ENCODE peak calls at places on chromosomes 13 and 19, in four cellular contexts. L, M, H and G are unnamed samples.

GRCh38 chr19:51737924-51738323 is 13.8 kb downstream of the FPR1 start:
- DNase-seq in L (no peak), M (no peak), H (no peak), G (no peak)

GRCh38 chr19:35055715-35056179 is 14.2 kb downstream of the HPN start:
- DNase-seq in M (peak; percentile 15), H (no peak), L (no peak), G (no peak)

GRCh38 chr19:4660993-4661392 is 9.1 kb downstream of the MYDGF start:
- DNase-seq in L (no peak), H (no peak), M (no peak), G (no peak)

GRCh38 chr19:49347191-49347590 is 12.0 kb downstream of the CD37 start:
- DNase-seq in M (no peak), L (no peak), H (no peak), G (no peak)

GRCh38 chr13:50529154-50529882 is 314.2 kb downstream of the DLEU7 start:
- DNase-seq in L (no peak), M (peak; percentile 83), H (peak; percentile 37), G (no peak)

GRCh38 chr13:49784886-49785570 is 7.5 kb downstream of the KPNA3 start:
- DNase-seq in L (no peak), M (no peak), H (no peak), G (no peak)

GRCh38 chr19:14088634-14089411 is 1.7 kb downstream of the SAMD1 start:
- DNase-seq in H (no peak), M (no peak), L (no peak), G (no peak)

GRCh38 chr19:42246143-42246868 is 3.9 kb upstream of the GSK3A start:
- DNase-seq in M (peak; percentile 64), H (peak; percentile 55), L (no peak), G (no peak)

GRCh38 chr19:926595-927043 is 784 bp downstream of the ARID3A start:
- DNase-seq in L (no peak), H (no peak), M (no peak), G (no peak)

GRCh38 chr19:962683-963385 is 21.3 kb upstream of the WDR18 start:
- DNase-seq in L (no peak), M (no peak), H (no peak), G (no peak)

GRCh38 chr19:35992902-35993765 is 1.9 kb upstream of the SDHAF1 start:
- DNase-seq in M (peak; percentile 71), H (no peak), L (no peak), G (no peak)

GRCh38 chr19:35601971-35602370 is 10.6 kb upstream of the HAUS5 start:
- DNase-seq in M (no peak), H (no peak), L (no peak), G (no peak)

GRCh38 chr19:48186015-48186414 is 15.5 kb downstream of the ZSWIM9 start:
- DNase-seq in H (no peak), M (no peak), L (no peak), G (no peak)

GRCh38 chr13:32314968-32315254 is 252 bp downstream of the ZAR1L start:
- DNase-seq in L (peak; percentile 69), H (no peak), M (peak; percentile 41), G (peak; percentile 66)

GRCh38 chr13:40430234-40430633 is 236.2 kb downstream of the FOXO1 start:
- DNase-seq in H (no peak), M (no peak), L (no peak), G (no peak)

GRCh38 chr19:51131780-51132680 is 7.3 kb downstream of the SIGLEC9 start:
- DNase-seq in M (no peak), H (no peak), L (peak; percentile 27), G (no peak)

GRCh38 chr13:79802389-79803140 is 321.6 kb downstream of the NDFIP2 start:
- DNase-seq in H (no peak), L (no peak), M (no peak), G (no peak)

GRCh38 chr19:35346193-35347052 is 1.3 kb upstream of the FFAR1 start:
- DNase-seq in H (no peak), L (peak; percentile 82), M (no peak), G (peak; percentile 35)

GRCh38 chr19:45171211-45171623 is 6.8 kb downstream of the TRAPPC6A start:
- DNase-seq in L (peak; percentile 54), H (no peak), M (no peak), G (peak; percentile 37)

GRCh38 chr13:98672947-98673545 is 79.4 kb downstream of the SLC15A1 start:
- DNase-seq in M (peak; percentile 61), L (peak; percentile 44), H (no peak), G (peak; percentile 50)

GRCh38 chr19:35585844-35586243 is at the start of gene PMIS2:
- DNase-seq in L (no peak), H (no peak), M (no peak), G (peak; percentile 22)

GRCh38 chr13:35724480-35724879 is 248.0 kb upstream of the MAB21L1 start:
- DNase-seq in M (no peak), L (no peak), H (no peak), G (no peak)

GRCh38 chr19:32318884-32319520 is 26.4 kb upstream of the ZNF507 start:
- DNase-seq in M (no peak), H (no peak), L (no peak), G (no peak)

GRCh38 chr19:7421941-7422744 is 66.7 kb downstream of the PEX11G start:
- DNase-seq in H (no peak), L (no peak), M (peak; percentile 65), G (no peak)

GRCh38 chr19:10566658-10567410 is 1.0 kb upstream of the KRI1 start:
- DNase-seq in M (no peak), L (peak; percentile 72), H (no peak), G (no peak)

DNA sequence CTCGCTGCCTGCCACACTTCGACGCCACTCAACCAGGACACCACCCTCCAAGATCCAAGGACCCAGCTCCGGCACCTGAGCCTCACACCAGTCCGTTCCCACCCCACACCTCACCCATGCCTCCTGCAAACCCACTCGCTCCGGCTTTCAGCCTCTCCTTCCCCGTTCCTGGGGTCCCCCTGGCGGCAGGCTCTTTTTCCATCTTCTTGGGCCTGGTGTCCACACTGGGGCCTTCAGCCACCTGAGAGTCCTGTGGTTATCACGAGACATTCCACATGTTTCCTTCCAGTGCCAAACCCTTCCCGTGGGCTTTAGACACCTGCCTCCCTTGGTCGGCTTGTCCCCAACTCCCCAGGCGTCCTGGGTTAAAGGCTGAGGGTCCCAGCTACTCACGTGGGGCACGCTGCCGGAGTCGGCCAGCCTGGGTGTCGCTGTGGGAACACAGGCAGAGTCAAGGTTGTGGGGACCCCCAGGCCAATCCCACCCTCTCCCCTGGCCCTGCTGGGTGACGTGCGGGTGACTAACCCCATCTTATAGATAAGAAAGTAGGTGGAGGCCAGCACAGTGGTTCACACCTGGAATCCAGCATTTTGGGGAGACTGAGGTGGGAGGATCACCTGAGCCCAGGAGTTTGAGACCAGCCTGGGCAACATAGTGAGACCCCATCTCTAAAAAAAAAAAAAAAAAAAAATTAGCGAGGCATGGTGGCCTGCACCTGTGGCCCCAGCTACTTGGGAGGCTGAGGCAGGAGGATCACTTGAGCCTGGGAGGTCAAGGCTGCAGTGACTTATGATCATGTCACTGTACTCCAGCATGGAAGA is 2.0 kb downstream of the JSRP1 start:
- DNase-seq in M (no peak), L (no peak), H (no peak), G (no peak)
- H3K4me3 ChIP-seq in M (no peak overlapping the region), L (no peak overlapping the region), H (no peak overlapping the region), G (no peak overlapping the region)

DNA sequence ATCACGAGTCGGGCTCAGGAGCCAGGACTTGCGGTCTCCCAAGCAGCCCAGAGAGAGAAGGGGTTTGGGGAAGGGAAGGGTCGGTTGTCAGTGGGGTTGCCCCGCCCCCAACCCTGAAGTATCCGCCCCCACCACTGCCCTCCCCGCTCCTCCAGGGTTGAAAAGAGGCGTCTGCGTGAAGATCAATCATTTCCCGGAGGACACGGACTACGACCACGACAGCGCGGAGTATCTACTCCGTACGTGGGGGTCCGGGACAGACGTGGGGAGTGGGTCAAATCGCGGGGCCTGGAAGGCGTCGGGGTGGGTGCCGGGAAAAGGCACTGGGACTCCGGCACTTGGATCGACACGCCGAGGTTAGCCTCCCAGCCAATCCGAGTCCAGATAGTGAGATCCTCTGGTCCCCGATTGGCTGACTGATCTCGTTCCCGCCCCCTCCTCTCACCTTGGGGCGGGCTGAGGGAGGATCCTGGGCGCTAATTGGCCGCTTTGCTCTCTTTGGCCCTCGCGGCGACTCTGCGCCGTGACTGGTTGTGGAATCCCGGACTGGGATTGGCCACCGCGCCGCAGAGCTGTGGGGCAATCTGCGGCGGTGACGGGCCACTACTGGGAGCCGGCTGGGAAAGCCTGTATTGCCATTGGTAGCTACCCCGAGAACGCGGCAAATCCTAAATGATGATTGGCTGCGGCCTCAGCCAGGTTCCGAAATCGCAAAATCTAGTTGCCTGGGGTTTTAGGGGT is 13.3 kb upstream of the CACNG6 start:
- DNase-seq in H (peak; percentile 3), L (peak; percentile 14), M (no peak), G (no peak)
- H3K4me3 ChIP-seq in H (peak overlapping the region; percentile 68), L (peak overlapping the region; percentile 9), M (no peak overlapping the region), G (peak overlapping the region; percentile 14)

DNA sequence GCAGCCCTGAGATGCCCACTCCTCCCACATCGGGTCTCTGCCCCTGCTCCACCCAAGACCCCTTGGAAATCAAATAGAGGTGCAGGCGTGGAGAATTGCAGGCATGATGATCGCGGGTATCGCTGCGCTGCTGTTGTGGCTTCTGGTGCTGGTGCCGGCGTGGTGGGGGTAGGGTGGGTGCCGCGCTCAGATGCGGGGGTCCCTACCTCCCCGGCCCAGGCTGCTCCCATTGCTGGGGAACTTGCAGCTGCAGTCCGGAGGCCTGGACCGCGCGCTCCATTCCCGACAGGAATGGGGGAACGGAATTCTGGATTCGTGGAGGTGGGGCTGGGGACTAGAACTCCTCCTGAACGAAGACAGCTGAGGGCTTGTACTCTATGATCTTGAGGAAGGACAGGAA is 20.4 kb downstream of the CYP2F1 start:
- DNase-seq in H (no peak), M (no peak), L (no peak), G (no peak)
- H3K4me3 ChIP-seq in H (no peak overlapping the region), M (no peak overlapping the region), L (no peak overlapping the region), G (no peak overlapping the region)

GRCh38 chr19:12913011-12913561 is 6.0 kb downstream of the SYCE2 start:
- DNase-seq in H (no peak), L (no peak), M (no peak), G (no peak)

GRCh38 chr19:12918253-12918652 is 840 bp downstream of the SYCE2 start:
- DNase-seq in L (no peak), H (no peak), M (no peak), G (no peak)

GRCh38 chr19:12913871-12914690 is 5.0 kb downstream of the SYCE2 start:
- DNase-seq in L (peak; percentile 55), M (no peak), H (no peak), G (peak; percentile 92)
- H3K4me3 ChIP-seq in L (peak overlapping the region; percentile 4), M (no peak overlapping the region), H (no peak overlapping the region), G (peak overlapping the region; percentile 47)

DNA sequence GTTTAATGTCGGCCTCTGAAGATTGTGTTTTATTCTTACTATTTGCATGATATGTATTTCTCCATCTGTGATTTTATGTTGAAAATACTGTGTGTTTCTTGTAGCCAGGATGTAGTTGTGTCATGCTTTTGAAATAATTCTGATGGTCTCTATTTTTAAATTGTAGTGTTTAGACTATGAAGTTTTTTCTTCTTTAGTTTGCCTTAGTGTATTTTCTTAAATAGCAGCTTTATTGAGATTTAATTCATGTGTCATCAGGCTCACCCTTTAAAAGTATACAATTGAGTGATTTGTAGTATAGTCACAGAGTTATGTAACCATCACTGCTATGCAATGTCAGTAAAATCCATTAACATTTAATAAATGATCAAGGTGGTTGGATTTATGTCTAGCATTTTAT is 74.5 kb downstream of the PCCA start:
- DNase-seq in H (no peak), L (no peak), M (peak; percentile 10), G (no peak)
- H3K4me3 ChIP-seq in H (no peak overlapping the region), L (no peak overlapping the region), M (no peak overlapping the region), G (no peak overlapping the region)

GRCh38 chr19:3145909-3146676 is 10.3 kb downstream of the GNA15 start:
- DNase-seq in H (no peak), L (no peak), M (no peak), G (no peak)
- H3K4me3 ChIP-seq in H (no peak overlapping the region), L (no peak overlapping the region), M (no peak overlapping the region), G (no peak overlapping the region)